ENCODE peak calls at places on chromosomes 1 and 21, in four cellular contexts. E, S, A and G are unnamed samples.

GRCh38 chr1:182784556-182785171 is 4.9 kb upstream of the NPL start:
- DNase-seq in A (peak; percentile 40), S (no peak), E (peak; percentile 68), G (peak; percentile 86)

GRCh38 chr21:34511787-34512451 is at the start of gene KCNE1:
- DNase-seq in E (no peak), A (no peak), S (peak; percentile 75), G (no peak)

GRCh38 chr1:188023206-188023605 is 1194.5 kb downstream of the PLA2G4A start:
- DNase-seq in S (no peak), E (peak; percentile 34), A (no peak), G (no peak)

GRCh38 chr1:203765029-203765837 is at the start of gene LAX1:
- DNase-seq in A (no peak), E (no peak), S (no peak), G (no peak)

GRCh38 chr21:31198575-31198974 is 145.5 kb downstream of the TIAM1 start:
- DNase-seq in S (no peak), E (peak; percentile 85), A (no peak), G (peak; percentile 79)

GRCh38 chr1:155038602-155039307 is 5.1 kb downstream of the DCST1 start:
- DNase-seq in S (no peak), A (no peak), E (peak; percentile 89), G (no peak)

GRCh38 chr1:114173704-114174103 is 20.0 kb upstream of the SYT6 start:
- DNase-seq in A (no peak), E (no peak), S (no peak), G (no peak)

GRCh38 chr21:41124626-41125240 is 43.2 kb upstream of the BACE2 start:
- DNase-seq in A (no peak), S (peak; percentile 78), E (no peak), G (no peak)

GRCh38 chr1:239976130-239976968 is 115.3 kb upstream of the FMN2 start:
- DNase-seq in A (peak; percentile 68), S (no peak), E (peak; percentile 86), G (peak; percentile 79)

GRCh38 chr1:1162597-1163537 is 10.8 kb upstream of the TTLL10 start:
- DNase-seq in S (no peak), A (no peak), E (peak; percentile 97), G (no peak)

GRCh38 chr1:33050221-33051076 is 13.8 kb upstream of the AK2 start:
- DNase-seq in S (no peak), E (peak; percentile 94), A (no peak), G (no peak)

GRCh38 chr1:4109626-4109940 is 209.5 kb upstream of the C1orf174 start:
- DNase-seq in E (no peak), S (peak; percentile 58), A (no peak), G (no peak)

GRCh38 chr1:203629509-203630082 is 3.0 kb downstream of the ATP2B4 start:
- DNase-seq in A (peak; percentile 60), E (no peak), S (peak; percentile 85), G (peak; percentile 10)

GRCh38 chr1:53128401-53128800 is 14.0 kb downstream of the SLC1A7 start:
- DNase-seq in A (no peak), E (no peak), S (peak; percentile 41), G (no peak)

GRCh38 chr1:21341517-21342078 is 51.3 kb upstream of the ECE1 start:
- DNase-seq in S (peak; percentile 76), E (no peak), A (no peak), G (no peak)
- H3K4me1 ChIP-seq in S (peaks cover 83% of the 10 kb centered on the region), E (peaks cover 73% of the 10 kb centered on the region), A (peaks cover 20% of the 10 kb centered on the region), G (peaks cover 84% of the 10 kb centered on the region)

GRCh38 chr1:23636009-23636408 is 55.6 kb upstream of the RPL11 start:
- DNase-seq in E (no peak), S (no peak), A (no peak), G (no peak)
- H3K4me1 ChIP-seq in E (peaks cover 4% of the 10 kb centered on the region), S (no peaks in the 10 kb centered on the region), A (peaks cover 26% of the 10 kb centered on the region), G (peaks cover 6% of the 10 kb centered on the region)

DNA sequence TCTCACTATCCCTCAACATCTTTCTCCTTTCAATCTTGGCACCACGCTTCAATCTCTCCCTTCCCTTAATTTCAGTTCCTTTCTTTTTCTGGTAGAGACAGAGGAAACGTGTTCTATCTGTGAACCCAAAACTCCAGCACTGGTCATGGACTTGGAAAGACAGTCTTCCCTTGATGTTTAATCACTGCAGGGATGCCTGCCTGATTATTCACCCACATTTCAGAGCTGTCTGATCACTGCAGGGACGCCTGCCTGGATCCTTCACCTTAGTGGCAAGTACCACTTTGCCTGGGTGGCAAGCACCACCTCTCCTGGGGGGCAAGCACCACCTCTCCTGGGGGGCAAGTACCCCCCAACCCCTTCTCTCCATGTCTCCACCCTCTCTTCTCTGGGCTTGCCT is 27.8 kb downstream of the SELL start:
- DNase-seq in S (no peak), A (no peak), E (no peak), G (no peak)
- H3K4me1 ChIP-seq in S (no peaks in the 10 kb centered on the region), A (no peaks in the 10 kb centered on the region), E (no peaks in the 10 kb centered on the region), G (no peaks in the 10 kb centered on the region)

GRCh38 chr1:109509176-109510134 is at the start of gene AMIGO1:
- DNase-seq in S (no peak), E (peak; percentile 49), A (peak; percentile 78), G (peak; percentile 75)

GRCh38 chr1:109508873-109509175 is 703 bp downstream of the AMIGO1 start:
- DNase-seq in S (no peak), A (no peak), E (no peak), G (no peak)

GRCh38 chr1:109503935-109504334 is 5.6 kb downstream of the AMIGO1 start:
- DNase-seq in E (no peak), A (no peak), S (no peak), G (no peak)

GRCh38 chr1:109504974-109505373 is 4.6 kb downstream of the AMIGO1 start:
- DNase-seq in E (no peak), A (no peak), S (no peak), G (no peak)

GRCh38 chr1:109508001-109508872 is 1.3 kb downstream of the AMIGO1 start:
- DNase-seq in S (no peak), E (no peak), A (no peak), G (no peak)
- H3K4me1 ChIP-seq in S (peaks cover 20% of the 10 kb centered on the region), E (peaks cover 6% of the 10 kb centered on the region), A (no peaks in the 10 kb centered on the region), G (peaks cover 9% of the 10 kb centered on the region)